ENCODE peak calls at places on chromosomes 6 and 20, in seven cellular contexts. K is D341Med, V is H9, H is T-helper 2 cell, Y is iris pigment epithelial cell, E is Panc1, N is IMR-90. D is an unnamed sample.

GRCh38 chr6:5120011-5120410 is 34.9 kb downstream of the PPP1R3G start:
- DNase-seq in K (no peak), V (no peak), H (no peak), Y (no peak), E (no peak), N (no peak), D (no peak)

GRCh38 chr20:47502271-47502730 is 614 bp downstream of the NCOA3 start:
- DNase-seq in K (no peak), V (no peak), H (peak), Y (peak), E (no peak), N (peak), D (peak)

GRCh38 chr20:37702643-37703337 is 9.0 kb downstream of the CTNNBL1 start:
- DNase-seq in K (no peak), V (no peak), H (no peak), Y (no peak), E (no peak), N (no peak), D (no peak)

GRCh38 chr20:23928788-23929187 is 49.2 kb upstream of the CST5 start:
- DNase-seq in K (no peak), V (no peak), H (no peak), Y (no peak), E (no peak), N (no peak), D (no peak)

GRCh38 chr6:156777866-156778614 is 862 bp downstream of the ARID1B start:
- DNase-seq in K (no peak), V (peak), H (peak), Y (peak), E (no peak), N (peak), D (no peak)

GRCh38 chr6:24558516-24558915 is 63.7 kb downstream of the ALDH5A1 start:
- DNase-seq in K (no peak), V (no peak), H (no peak), Y (no peak), E (no peak), N (no peak), D (no peak)

GRCh38 chr20:12883507-12883885 is 125.3 kb upstream of the SPTLC3 start:
- DNase-seq in K (no peak), V (no peak), H (no peak), Y (no peak), E (no peak), N (no peak), D (no peak)

GRCh38 chr20:41222703-41223102 is 85.4 kb downstream of the PLCG1 start:
- DNase-seq in K (no peak), V (no peak), H (no peak), Y (peak), E (no peak), N (peak), D (no peak)

GRCh38 chr20:17895641-17896246 is 72.8 kb downstream of the SNX5 start:
- DNase-seq in K (no peak), V (no peak), H (no peak), Y (peak), E (no peak), N (peak), D (no peak)

GRCh38 chr6:2713473-2714358 is 37.0 kb downstream of the MYLK4 start:
- DNase-seq in K (no peak), V (no peak), H (no peak), Y (peak), E (no peak), N (no peak), D (no peak)

GRCh38 chr20:47265984-47266383 is 90.5 kb downstream of the ZMYND8 start:
- DNase-seq in K (no peak), V (no peak), H (no peak), Y (no peak), E (no peak), N (no peak), D (no peak)

GRCh38 chr6:116220172-116220571 is 33.7 kb downstream of the TSPYL4 start:
- DNase-seq in K (no peak), V (no peak), H (no peak), Y (no peak), E (no peak), N (peak), D (no peak)

GRCh38 chr6:167452338-167453081 is 127.6 kb downstream of the TTLL2 start:
- DNase-seq in K (no peak), V (no peak), H (no peak), Y (no peak), E (no peak), N (no peak), D (no peak)

GRCh38 chr6:89630488-89630887 is 8.1 kb downstream of the LYRM2 start:
- DNase-seq in K (no peak), V (no peak), H (no peak), Y (no peak), E (no peak), N (no peak), D (peak)

GRCh38 chr6:25883991-25884390 is 9.9 kb upstream of the SLC17A3 start:
- DNase-seq in K (no peak), V (no peak), H (no peak), Y (peak), E (no peak), N (peak), D (no peak)

GRCh38 chr6:159056432-159056831 is 11.6 kb upstream of the TAGAP start:
- DNase-seq in K (no peak), V (no peak), H (no peak), Y (no peak), E (no peak), N (no peak), D (no peak)

GRCh38 chr20:20710847-20711315 is 1.6 kb downstream of the RALGAPA2 start:
- DNase-seq in K (no peak), V (no peak), H (no peak), Y (no peak), E (no peak), N (no peak), D (no peak)

GRCh38 chr6:166477647-166478365 is 95.1 kb upstream of the MPC1 start:
- DNase-seq in K (no peak), V (no peak), H (no peak), Y (no peak), E (no peak), N (no peak), D (no peak)

GRCh38 chr20:16459019-16459700 is 114.1 kb downstream of the KIF16B start:
- DNase-seq in K (no peak), V (no peak), H (no peak), Y (peak), E (no peak), N (peak), D (peak)

GRCh38 chr6:106688177-106688951 is 59.0 kb downstream of the QRSL1 start:
- DNase-seq in K (no peak), V (no peak), H (no peak), Y (no peak), E (no peak), N (no peak), D (no peak)

GRCh38 chr20:49518576-49518975 is 36.1 kb upstream of the KCNB1 start:
- DNase-seq in K (no peak), V (no peak), H (no peak), Y (no peak), E (no peak), N (no peak), D (no peak)

GRCh38 chr6:13375360-13375878 is 47.1 kb upstream of the TBC1D7 start:
- DNase-seq in K (no peak), V (no peak), H (no peak), Y (no peak), E (no peak), N (no peak), D (no peak)

GRCh38 chr6:139017227-139017626 is 11.3 kb upstream of the ABRACL start:
- DNase-seq in K (no peak), V (no peak), H (no peak), Y (no peak), E (no peak), N (no peak), D (no peak)

GRCh38 chr6:105024803-105025202 is 67.9 kb downstream of the LIN28B start:
- DNase-seq in K (no peak), V (no peak), H (no peak), Y (no peak), E (no peak), N (no peak), D (no peak)

GRCh38 chr6:116969211-116969863 is 92.3 kb downstream of the RFX6 start:
- DNase-seq in K (peak), V (no peak), H (no peak), Y (peak), E (peak), N (peak), D (peak)

GRCh38 chr20:5729348-5729747 is 20.9 kb upstream of the SHLD1 start:
- DNase-seq in K (no peak), V (no peak), H (no peak), Y (peak), E (no peak), N (peak), D (no peak)

GRCh38 chr6:151445482-151445881 is 6.4 kb downstream of the RMND1 start:
- DNase-seq in K (no peak), V (no peak), H (no peak), Y (peak), E (no peak), N (peak), D (no peak)

GRCh38 chr6:136092897-136093296 is 157.2 kb downstream of the MTFR2 start:
- DNase-seq in K (no peak), V (no peak), H (no peak), Y (no peak), E (no peak), N (no peak), D (no peak)

GRCh38 chr20:56827763-56828162 is 198.7 kb downstream of the TFAP2C start:
- DNase-seq in K (no peak), V (no peak), H (no peak), Y (no peak), E (no peak), N (no peak), D (no peak)

GRCh38 chr6:39821739-39822532 is 29.8 kb downstream of the DAAM2 start:
- DNase-seq in K (no peak), V (no peak), H (no peak), Y (no peak), E (no peak), N (no peak), D (peak)

GRCh38 chr6:13190391-13190790 is 137.9 kb downstream of the TBC1D7 start:
- DNase-seq in K (no peak), V (no peak), H (no peak), Y (peak), E (no peak), N (no peak), D (no peak)

D was measured in cerebellum.